ENCODE peak calls at places on chromosomes 6 and 20, in seven cellular contexts. Z is stimulated activated naive CD8-positive, alpha-beta T cell treated with anti-CD3 and anti-CD28 coated beads, Interleukin-15, amount 100 ng/mL, for 72 hours; R is retina; D is AG10803; J is effector CD8-positive, alpha-beta T cell; B is iPS-NIHi11; Y is EL. P is an unnamed sample.

GRCh38 chr20:39851459-39851858 is 837.6 kb downstream of the MAFB start:
- DNase-seq in Z (no peak), R (no peak), D (peak), J (no peak), B (no peak), Y (peak), P (no peak)

GRCh38 chr6:168197636-168198301 is 118.8 kb upstream of the FRMD1 start:
- DNase-seq in Z (no peak), R (no peak), D (no peak), J (no peak), B (no peak), Y (no peak), P (no peak)

GRCh38 chr6:155333414-155333813 is 19.1 kb upstream of the TFB1M start:
- DNase-seq in Z (no peak), R (no peak), D (no peak), J (no peak), B (no peak), Y (no peak), P (no peak)

GRCh38 chr20:20214757-20215275 is 153.1 kb upstream of the INSM1 start:
- DNase-seq in Z (no peak), R (no peak), D (no peak), J (no peak), B (no peak), Y (no peak), P (no peak)

GRCh38 chr6:31907158-31907813 is 5.4 kb upstream of the ZBTB12 start:
- DNase-seq in Z (no peak), R (no peak), D (peak), J (no peak), B (no peak), Y (peak), P (peak)

GRCh38 chr20:38217791-38218565 is 42.6 kb downstream of the KIAA1755 start:
- DNase-seq in Z (no peak), R (peak), D (peak), J (no peak), B (peak), Y (peak), P (peak)

GRCh38 chr20:62860924-62861691 is 514 bp downstream of the TCFL5 start:
- DNase-seq in Z (peak), R (no peak), D (peak), J (peak), B (peak), Y (peak), P (no peak)

GRCh38 chr20:41392871-41393704 is 26.5 kb upstream of the EMILIN3 start:
- DNase-seq in Z (no peak), R (peak), D (no peak), J (no peak), B (no peak), Y (peak), P (no peak)

GRCh38 chr6:106825156-106825555 is 149.4 kb downstream of the CD24 start:
- DNase-seq in Z (no peak), R (no peak), D (no peak), J (no peak), B (no peak), Y (peak), P (no peak)

GRCh38 chr20:51583499-51583898 is 41.0 kb upstream of the NFATC2 start:
- DNase-seq in Z (no peak), R (no peak), D (no peak), J (no peak), B (no peak), Y (no peak), P (no peak)

GRCh38 chr20:33139467-33139866 is 28.5 kb upstream of the BPIFA2 start:
- DNase-seq in Z (no peak), R (no peak), D (no peak), J (no peak), B (no peak), Y (no peak), P (no peak)

GRCh38 chr20:1229541-1229940 is 3.7 kb downstream of the RAD21L1 start:
- DNase-seq in Z (no peak), R (no peak), D (no peak), J (no peak), B (no peak), Y (no peak), P (no peak)

GRCh38 chr20:50453533-50453932 is 56.6 kb upstream of the PTPN1 start:
- DNase-seq in Z (no peak), R (no peak), D (no peak), J (no peak), B (no peak), Y (no peak), P (no peak)

GRCh38 chr6:119147101-119148053 is 68.9 kb upstream of the FAM184A start:
- DNase-seq in Z (peak), R (no peak), D (peak), J (no peak), B (no peak), Y (peak), P (peak)

GRCh38 chr6:111478064-111478476 is 4.9 kb downstream of the REV3L start:
- DNase-seq in Z (no peak), R (no peak), D (peak), J (no peak), B (no peak), Y (peak), P (peak)

GRCh38 chr6:109701774-109702173 is 10.7 kb downstream of the FIG4 start:
- DNase-seq in Z (no peak), R (no peak), D (no peak), J (no peak), B (no peak), Y (no peak), P (no peak)

GRCh38 chr6:31075528-31075927 is 36.8 kb downstream of the C6orf15 start:
- DNase-seq in Z (no peak), R (no peak), D (peak), J (no peak), B (no peak), Y (peak), P (no peak)

GRCh38 chr6:7086488-7086887 is 21.3 kb upstream of the RREB1 start:
- DNase-seq in Z (peak), R (no peak), D (peak), J (no peak), B (no peak), Y (peak), P (no peak)

P was measured in HepG2.